ENCODE peak calls at places on chromosomes 12 and 14, in seven cellular contexts. A is NCI-H345, B is neural crest cell, R is astrocyte of the cerebellum, W is cardiac fibroblast, S is testis, L is GM03348. D is an unnamed sample.

GRCh38 chr12:98738002-98738401 is 92.9 kb downstream of the APAF1 start:
- DNase-seq in L (no peak), W (no peak), A (no peak), B (no peak), R (no peak), S (no peak), D (no peak)

GRCh38 chr12:87518508-87518907 is 510.7 kb downstream of the C12orf50 start:
- DNase-seq in A (no peak), L (no peak), W (peak), B (no peak), S (no peak), R (peak), D (no peak)

GRCh38 chr14:69827560-69827959 is 30.5 kb upstream of the SLC10A1 start:
- DNase-seq in R (no peak), L (no peak), A (no peak), S (no peak), B (no peak), W (no peak), D (peak)

GRCh38 chr12:25415004-25415403 is 138.1 kb downstream of the LMNTD1 start:
- DNase-seq in A (no peak), L (no peak), W (no peak), R (no peak), B (no peak), S (no peak), D (no peak)

GRCh38 chr14:36301159-36301558 is 19.3 kb downstream of the MBIP start:
- DNase-seq in L (no peak), W (peak), S (no peak), R (no peak), A (no peak), B (no peak), D (peak)

GRCh38 chr12:51391047-51391837 is at the start of gene GALNT6:
- DNase-seq in A (peak), R (no peak), B (peak), S (no peak), L (peak), W (no peak), D (no peak)

GRCh38 chr12:131203666-131204415 is 250.1 kb downstream of the ADGRD1 start:
- DNase-seq in W (no peak), S (no peak), A (no peak), R (no peak), B (no peak), L (no peak), D (no peak)

GRCh38 chr14:34098045-34098984 is 147.4 kb upstream of the EGLN3 start:
- DNase-seq in A (no peak), B (peak), L (peak), S (peak), W (peak), R (peak), D (no peak)

GRCh38 chr14:69657961-69658360 is 46.6 kb downstream of the SUSD6 start:
- DNase-seq in L (peak), R (no peak), W (peak), A (peak), S (no peak), B (no peak), D (peak)